ENCODE peak calls at places on chromosomes 6 and 20, in nine cellular contexts. One of them, this sample, is unnamed.

GRCh38 chr20:23164176-23164601 is 78.1 kb upstream of the CD93 start:
- DNase-seq in foreskin melanocyte: no peak
- DNase-seq in Ammon's horn: peak; percentile 64
- DNase-seq in stimulated activated CD8-positive, alpha-beta memory T cell treated with anti-CD3 and anti-CD28 coated beads, Interleukin-7, amount 100 ng/mL, for 48 hours: no peak
- DNase-seq in activated CD4-positive, alpha-beta T cell treated with anti-CD3 and anti-CD28 coated beads, Interleukin-2, amount 50 U/mL, for 1 hour: no peak
- DNase-seq in amniotic stem cell: no peak
- DNase-seq in Calu3: no peak
- DNase-seq in heart right ventricle: no peak
- DNase-seq in hypothalamus: no peak
- DNase-seq in this sample: peak; percentile 25

GRCh38 chr20:48626938-48627736 is 200.7 kb downstream of the PREX1 start:
- DNase-seq in amniotic stem cell: no peak
- DNase-seq in heart right ventricle: no peak
- DNase-seq in stimulated activated CD8-positive, alpha-beta memory T cell treated with anti-CD3 and anti-CD28 coated beads, Interleukin-7, amount 100 ng/mL, for 48 hours: no peak
- DNase-seq in activated CD4-positive, alpha-beta T cell treated with anti-CD3 and anti-CD28 coated beads, Interleukin-2, amount 50 U/mL, for 1 hour: no peak
- DNase-seq in Ammon's horn: no peak
- DNase-seq in hypothalamus: no peak
- DNase-seq in Calu3: no peak
- DNase-seq in foreskin melanocyte: no peak
- DNase-seq in this sample: no peak

GRCh38 chr6:137097057-137097456 is 52.3 kb upstream of the IL20RA start:
- DNase-seq in stimulated activated CD8-positive, alpha-beta memory T cell treated with anti-CD3 and anti-CD28 coated beads, Interleukin-7, amount 100 ng/mL, for 48 hours: no peak
- DNase-seq in hypothalamus: no peak
- DNase-seq in Calu3: no peak
- DNase-seq in activated CD4-positive, alpha-beta T cell treated with anti-CD3 and anti-CD28 coated beads, Interleukin-2, amount 50 U/mL, for 1 hour: no peak
- DNase-seq in amniotic stem cell: no peak
- DNase-seq in Ammon's horn: no peak
- DNase-seq in foreskin melanocyte: no peak
- DNase-seq in heart right ventricle: no peak
- DNase-seq in this sample: no peak

GRCh38 chr20:63945921-63946920 is 10.0 kb downstream of the UCKL1 start:
- DNase-seq in stimulated activated CD8-positive, alpha-beta memory T cell treated with anti-CD3 and anti-CD28 coated beads, Interleukin-7, amount 100 ng/mL, for 48 hours: no peak
- DNase-seq in Ammon's horn: no peak
- DNase-seq in Calu3: no peak
- DNase-seq in heart right ventricle: peak; percentile 18
- DNase-seq in hypothalamus: no peak
- DNase-seq in foreskin melanocyte: no peak
- DNase-seq in activated CD4-positive, alpha-beta T cell treated with anti-CD3 and anti-CD28 coated beads, Interleukin-2, amount 50 U/mL, for 1 hour: no peak
- DNase-seq in amniotic stem cell: no peak
- DNase-seq in this sample: no peak

GRCh38 chr6:109446072-109446471 is 5.5 kb downstream of the SMPD2 start:
- DNase-seq in activated CD4-positive, alpha-beta T cell treated with anti-CD3 and anti-CD28 coated beads, Interleukin-2, amount 50 U/mL, for 1 hour: no peak
- DNase-seq in amniotic stem cell: no peak
- DNase-seq in Calu3: no peak
- DNase-seq in heart right ventricle: no peak
- DNase-seq in hypothalamus: no peak
- DNase-seq in stimulated activated CD8-positive, alpha-beta memory T cell treated with anti-CD3 and anti-CD28 coated beads, Interleukin-7, amount 100 ng/mL, for 48 hours: no peak
- DNase-seq in Ammon's horn: no peak
- DNase-seq in foreskin melanocyte: no peak
- DNase-seq in this sample: no peak

GRCh38 chr20:56839222-56839621 is 210.1 kb downstream of the TFAP2C start:
- DNase-seq in foreskin melanocyte: no peak
- DNase-seq in hypothalamus: no peak
- DNase-seq in activated CD4-positive, alpha-beta T cell treated with anti-CD3 and anti-CD28 coated beads, Interleukin-2, amount 50 U/mL, for 1 hour: no peak
- DNase-seq in stimulated activated CD8-positive, alpha-beta memory T cell treated with anti-CD3 and anti-CD28 coated beads, Interleukin-7, amount 100 ng/mL, for 48 hours: no peak
- DNase-seq in Calu3: no peak
- DNase-seq in amniotic stem cell: no peak
- DNase-seq in Ammon's horn: no peak
- DNase-seq in heart right ventricle: no peak
- DNase-seq in this sample: no peak

GRCh38 chr6:52942221-52942620 is 32.7 kb upstream of the GSTA3 start:
- DNase-seq in amniotic stem cell: no peak
- DNase-seq in activated CD4-positive, alpha-beta T cell treated with anti-CD3 and anti-CD28 coated beads, Interleukin-2, amount 50 U/mL, for 1 hour: no peak
- DNase-seq in Ammon's horn: no peak
- DNase-seq in Calu3: no peak
- DNase-seq in foreskin melanocyte: no peak
- DNase-seq in hypothalamus: no peak
- DNase-seq in heart right ventricle: no peak
- DNase-seq in stimulated activated CD8-positive, alpha-beta memory T cell treated with anti-CD3 and anti-CD28 coated beads, Interleukin-7, amount 100 ng/mL, for 48 hours: no peak
- DNase-seq in this sample: no peak

GRCh38 chr6:4319992-4320683 is 184.8 kb upstream of the ECI2 start:
- DNase-seq in amniotic stem cell: no peak
- DNase-seq in heart right ventricle: no peak
- DNase-seq in Calu3: no peak
- DNase-seq in Ammon's horn: no peak
- DNase-seq in foreskin melanocyte: no peak
- DNase-seq in stimulated activated CD8-positive, alpha-beta memory T cell treated with anti-CD3 and anti-CD28 coated beads, Interleukin-7, amount 100 ng/mL, for 48 hours: no peak
- DNase-seq in activated CD4-positive, alpha-beta T cell treated with anti-CD3 and anti-CD28 coated beads, Interleukin-2, amount 50 U/mL, for 1 hour: no peak
- DNase-seq in hypothalamus: no peak
- DNase-seq in this sample: no peak

GRCh38 chr6:75830959-75831885 is 82.2 kb downstream of the MYO6 start:
- DNase-seq in heart right ventricle: no peak
- DNase-seq in stimulated activated CD8-positive, alpha-beta memory T cell treated with anti-CD3 and anti-CD28 coated beads, Interleukin-7, amount 100 ng/mL, for 48 hours: no peak
- DNase-seq in hypothalamus: no peak
- DNase-seq in amniotic stem cell: no peak
- DNase-seq in Calu3: no peak
- DNase-seq in foreskin melanocyte: no peak
- DNase-seq in Ammon's horn: peak; percentile 10
- DNase-seq in activated CD4-positive, alpha-beta T cell treated with anti-CD3 and anti-CD28 coated beads, Interleukin-2, amount 50 U/mL, for 1 hour: no peak
- DNase-seq in this sample: no peak

GRCh38 chr6:160519603-160520042 is 144.5 kb downstream of the LPA start:
- DNase-seq in heart right ventricle: no peak
- DNase-seq in stimulated activated CD8-positive, alpha-beta memory T cell treated with anti-CD3 and anti-CD28 coated beads, Interleukin-7, amount 100 ng/mL, for 48 hours: no peak
- DNase-seq in amniotic stem cell: no peak
- DNase-seq in activated CD4-positive, alpha-beta T cell treated with anti-CD3 and anti-CD28 coated beads, Interleukin-2, amount 50 U/mL, for 1 hour: peak; percentile 75
- DNase-seq in Calu3: no peak
- DNase-seq in Ammon's horn: peak; percentile 85
- DNase-seq in hypothalamus: no peak
- DNase-seq in foreskin melanocyte: no peak
- DNase-seq in this sample: no peak

GRCh38 chr20:49573900-49574416 is 6.0 kb upstream of the PTGIS start:
- DNase-seq in stimulated activated CD8-positive, alpha-beta memory T cell treated with anti-CD3 and anti-CD28 coated beads, Interleukin-7, amount 100 ng/mL, for 48 hours: no peak
- DNase-seq in Calu3: no peak
- DNase-seq in amniotic stem cell: no peak
- DNase-seq in Ammon's horn: no peak
- DNase-seq in hypothalamus: no peak
- DNase-seq in foreskin melanocyte: no peak
- DNase-seq in activated CD4-positive, alpha-beta T cell treated with anti-CD3 and anti-CD28 coated beads, Interleukin-2, amount 50 U/mL, for 1 hour: no peak
- DNase-seq in heart right ventricle: no peak
- DNase-seq in this sample: no peak

GRCh38 chr6:10759884-10760329 is 12.3 kb downstream of the TMEM14B start:
- DNase-seq in amniotic stem cell: no peak
- DNase-seq in activated CD4-positive, alpha-beta T cell treated with anti-CD3 and anti-CD28 coated beads, Interleukin-2, amount 50 U/mL, for 1 hour: no peak
- DNase-seq in Ammon's horn: no peak
- DNase-seq in Calu3: peak; percentile 57
- DNase-seq in heart right ventricle: no peak
- DNase-seq in stimulated activated CD8-positive, alpha-beta memory T cell treated with anti-CD3 and anti-CD28 coated beads, Interleukin-7, amount 100 ng/mL, for 48 hours: no peak
- DNase-seq in hypothalamus: no peak
- DNase-seq in foreskin melanocyte: no peak
- DNase-seq in this sample: no peak

GRCh38 chr6:166957087-166957804 is 896 bp upstream of the RNASET2 start:
- DNase-seq in hypothalamus: no peak
- DNase-seq in heart right ventricle: peak; percentile 67
- DNase-seq in amniotic stem cell: no peak
- DNase-seq in Calu3: peak; percentile 36
- DNase-seq in Ammon's horn: peak; percentile 55
- DNase-seq in activated CD4-positive, alpha-beta T cell treated with anti-CD3 and anti-CD28 coated beads, Interleukin-2, amount 50 U/mL, for 1 hour: peak; percentile 46
- DNase-seq in foreskin melanocyte: no peak
- DNase-seq in stimulated activated CD8-positive, alpha-beta memory T cell treated with anti-CD3 and anti-CD28 coated beads, Interleukin-7, amount 100 ng/mL, for 48 hours: no peak
- DNase-seq in this sample: no peak

GRCh38 chr6:160442151-160442550 is 94.0 kb downstream of the SLC22A3 start:
- DNase-seq in heart right ventricle: no peak
- DNase-seq in foreskin melanocyte: no peak
- DNase-seq in hypothalamus: no peak
- DNase-seq in amniotic stem cell: no peak
- DNase-seq in Ammon's horn: no peak
- DNase-seq in activated CD4-positive, alpha-beta T cell treated with anti-CD3 and anti-CD28 coated beads, Interleukin-2, amount 50 U/mL, for 1 hour: no peak
- DNase-seq in stimulated activated CD8-positive, alpha-beta memory T cell treated with anti-CD3 and anti-CD28 coated beads, Interleukin-7, amount 100 ng/mL, for 48 hours: no peak
- DNase-seq in Calu3: no peak
- DNase-seq in this sample: no peak

GRCh38 chr6:25369043-25369442 is 89.9 kb downstream of the CARMIL1 start:
- DNase-seq in activated CD4-positive, alpha-beta T cell treated with anti-CD3 and anti-CD28 coated beads, Interleukin-2, amount 50 U/mL, for 1 hour: no peak
- DNase-seq in stimulated activated CD8-positive, alpha-beta memory T cell treated with anti-CD3 and anti-CD28 coated beads, Interleukin-7, amount 100 ng/mL, for 48 hours: no peak
- DNase-seq in foreskin melanocyte: no peak
- DNase-seq in heart right ventricle: no peak
- DNase-seq in Ammon's horn: peak; percentile 35
- DNase-seq in hypothalamus: no peak
- DNase-seq in Calu3: no peak
- DNase-seq in amniotic stem cell: no peak
- DNase-seq in this sample: no peak

GRCh38 chr20:1938464-1939269 is 43.5 kb downstream of the SIRPA start:
- DNase-seq in hypothalamus: no peak
- DNase-seq in Calu3: no peak
- DNase-seq in Ammon's horn: no peak
- DNase-seq in activated CD4-positive, alpha-beta T cell treated with anti-CD3 and anti-CD28 coated beads, Interleukin-2, amount 50 U/mL, for 1 hour: no peak
- DNase-seq in heart right ventricle: no peak
- DNase-seq in amniotic stem cell: no peak
- DNase-seq in foreskin melanocyte: no peak
- DNase-seq in stimulated activated CD8-positive, alpha-beta memory T cell treated with anti-CD3 and anti-CD28 coated beads, Interleukin-7, amount 100 ng/mL, for 48 hours: no peak
- DNase-seq in this sample: no peak

GRCh38 chr6:3119040-3119723 is 671 bp downstream of the BPHL start:
- DNase-seq in hypothalamus: no peak
- DNase-seq in heart right ventricle: no peak
- DNase-seq in Ammon's horn: no peak
- DNase-seq in foreskin melanocyte: no peak
- DNase-seq in stimulated activated CD8-positive, alpha-beta memory T cell treated with anti-CD3 and anti-CD28 coated beads, Interleukin-7, amount 100 ng/mL, for 48 hours: no peak
- DNase-seq in amniotic stem cell: no peak
- DNase-seq in activated CD4-positive, alpha-beta T cell treated with anti-CD3 and anti-CD28 coated beads, Interleukin-2, amount 50 U/mL, for 1 hour: no peak
- DNase-seq in Calu3: peak; percentile 5
- DNase-seq in this sample: no peak

GRCh38 chr6:100281471-100281878 is 183.2 kb downstream of the SIM1 start:
- DNase-seq in activated CD4-positive, alpha-beta T cell treated with anti-CD3 and anti-CD28 coated beads, Interleukin-2, amount 50 U/mL, for 1 hour: no peak
- DNase-seq in Calu3: no peak
- DNase-seq in hypothalamus: no peak
- DNase-seq in foreskin melanocyte: no peak
- DNase-seq in stimulated activated CD8-positive, alpha-beta memory T cell treated with anti-CD3 and anti-CD28 coated beads, Interleukin-7, amount 100 ng/mL, for 48 hours: no peak
- DNase-seq in heart right ventricle: no peak
- DNase-seq in amniotic stem cell: no peak
- DNase-seq in Ammon's horn: peak; percentile 3
- DNase-seq in this sample: no peak

GRCh38 chr6:95185874-95186273 is 391.5 kb upstream of the MANEA start:
- DNase-seq in foreskin melanocyte: no peak
- DNase-seq in Ammon's horn: no peak
- DNase-seq in stimulated activated CD8-positive, alpha-beta memory T cell treated with anti-CD3 and anti-CD28 coated beads, Interleukin-7, amount 100 ng/mL, for 48 hours: no peak
- DNase-seq in amniotic stem cell: no peak
- DNase-seq in hypothalamus: no peak
- DNase-seq in activated CD4-positive, alpha-beta T cell treated with anti-CD3 and anti-CD28 coated beads, Interleukin-2, amount 50 U/mL, for 1 hour: no peak
- DNase-seq in Calu3: no peak
- DNase-seq in heart right ventricle: no peak
- DNase-seq in this sample: no peak

GRCh38 chr6:52499026-52499425 is 77.8 kb downstream of the TRAM2 start:
- DNase-seq in stimulated activated CD8-positive, alpha-beta memory T cell treated with anti-CD3 and anti-CD28 coated beads, Interleukin-7, amount 100 ng/mL, for 48 hours: no peak
- DNase-seq in Ammon's horn: no peak
- DNase-seq in hypothalamus: no peak
- DNase-seq in foreskin melanocyte: no peak
- DNase-seq in heart right ventricle: no peak
- DNase-seq in activated CD4-positive, alpha-beta T cell treated with anti-CD3 and anti-CD28 coated beads, Interleukin-2, amount 50 U/mL, for 1 hour: no peak
- DNase-seq in Calu3: no peak
- DNase-seq in amniotic stem cell: no peak
- DNase-seq in this sample: no peak

This sample was measured in substantia nigra.